ENCODE peak calls at places on chromosomes 1 and 21, in seven cellular contexts. N, D, V, E, I, T and P are unnamed samples.

GRCh38 chr1:201904579-201904978 is 15.9 kb downstream of the SHISA4 start:
- DNase-seq in N (peak), D (no peak), V (no peak), E (no peak), I (peak), T (peak), P (peak)

GRCh38 chr1:29332204-29332603 is 95.9 kb downstream of the PTPRU start:
- DNase-seq in N (no peak), D (no peak), V (peak), E (peak), I (peak), T (peak), P (peak)

GRCh38 chr21:38898422-38899098 is 92.8 kb downstream of the ETS2 start:
- DNase-seq in N (no peak), D (no peak), V (no peak), E (no peak), I (no peak), T (no peak), P (no peak)

GRCh38 chr1:183178490-183178889 is 7.6 kb upstream of the LAMC2 start:
- DNase-seq in N (no peak), D (no peak), V (no peak), E (no peak), I (no peak), T (no peak), P (no peak)

GRCh38 chr1:42206164-42206563 is 41.6 kb upstream of the GUCA2A start:
- DNase-seq in N (no peak), D (no peak), V (no peak), E (no peak), I (no peak), T (no peak), P (no peak)

GRCh38 chr1:156422602-156423091 is 53.6 kb downstream of the RHBG start:
- DNase-seq in N (no peak), D (no peak), V (no peak), E (no peak), I (no peak), T (no peak), P (no peak)

GRCh38 chr21:26888256-26888655 is 43.0 kb upstream of the ADAMTS1 start:
- DNase-seq in N (no peak), D (no peak), V (no peak), E (no peak), I (no peak), T (no peak), P (no peak)

GRCh38 chr21:30984897-30985296 is 53.4 kb downstream of the KRTAP19-8 start:
- DNase-seq in N (no peak), D (no peak), V (no peak), E (no peak), I (no peak), T (no peak), P (no peak)

GRCh38 chr1:65254320-65255087 is 54.8 kb upstream of the DNAJC6 start:
- DNase-seq in N (peak), D (peak), V (peak), E (peak), I (peak), T (peak), P (peak)

DNA sequence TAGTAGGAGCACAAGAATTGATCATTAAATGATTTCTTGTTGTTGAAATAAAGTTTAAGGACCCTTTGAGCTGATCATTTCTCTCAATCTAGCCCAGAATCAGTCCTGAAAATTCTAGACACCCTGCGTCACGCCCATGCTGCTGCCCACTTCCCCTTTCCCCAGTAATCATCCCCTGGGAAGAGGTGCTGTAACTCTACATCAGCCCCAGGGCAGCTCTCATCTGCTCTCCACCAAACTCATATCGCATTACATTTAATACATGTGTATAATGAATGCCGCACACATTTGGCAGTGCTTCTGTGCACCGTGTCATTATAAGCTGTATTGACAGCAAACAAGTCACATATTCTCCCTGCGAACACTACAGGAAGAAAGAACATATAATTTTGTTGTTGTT is 539.7 kb upstream of the DAB1 start:
- DNase-seq in N (no peak), D (no peak), V (no peak), E (no peak), I (no peak), T (no peak), P (no peak)
- TF ChIP-seq CTCF in N (no peak), D (no peak), V (no peak), E (no peak), I (no peak), T (no peak), P (no peak)

GRCh38 chr1:61081135-61081636 is 1.2 kb upstream of the NFIA start:
- DNase-seq in N (no peak), D (no peak), V (no peak), E (no peak), I (peak), T (no peak), P (no peak)

GRCh38 chr1:61080408-61081134 is 1.8 kb upstream of the NFIA start:
- DNase-seq in N (no peak), D (no peak), V (no peak), E (no peak), I (peak), T (no peak), P (no peak)

GRCh38 chr1:61079276-61079897 is 3.0 kb upstream of the NFIA start:
- DNase-seq in N (no peak), D (no peak), V (no peak), E (no peak), I (peak), T (no peak), P (no peak)

GRCh38 chr1:61078611-61079010 is 3.8 kb upstream of the NFIA start:
- DNase-seq in N (no peak), D (no peak), V (no peak), E (no peak), I (peak), T (no peak), P (no peak)

GRCh38 chr1:61079898-61080336 is 2.4 kb upstream of the NFIA start:
- DNase-seq in N (peak), D (no peak), V (peak), E (peak), I (peak), T (peak), P (peak)
- TF ChIP-seq CTCF in N (no peak), D (no peak), V (peak), E (no peak), I (peak), T (no peak), P (no peak)

DNA sequence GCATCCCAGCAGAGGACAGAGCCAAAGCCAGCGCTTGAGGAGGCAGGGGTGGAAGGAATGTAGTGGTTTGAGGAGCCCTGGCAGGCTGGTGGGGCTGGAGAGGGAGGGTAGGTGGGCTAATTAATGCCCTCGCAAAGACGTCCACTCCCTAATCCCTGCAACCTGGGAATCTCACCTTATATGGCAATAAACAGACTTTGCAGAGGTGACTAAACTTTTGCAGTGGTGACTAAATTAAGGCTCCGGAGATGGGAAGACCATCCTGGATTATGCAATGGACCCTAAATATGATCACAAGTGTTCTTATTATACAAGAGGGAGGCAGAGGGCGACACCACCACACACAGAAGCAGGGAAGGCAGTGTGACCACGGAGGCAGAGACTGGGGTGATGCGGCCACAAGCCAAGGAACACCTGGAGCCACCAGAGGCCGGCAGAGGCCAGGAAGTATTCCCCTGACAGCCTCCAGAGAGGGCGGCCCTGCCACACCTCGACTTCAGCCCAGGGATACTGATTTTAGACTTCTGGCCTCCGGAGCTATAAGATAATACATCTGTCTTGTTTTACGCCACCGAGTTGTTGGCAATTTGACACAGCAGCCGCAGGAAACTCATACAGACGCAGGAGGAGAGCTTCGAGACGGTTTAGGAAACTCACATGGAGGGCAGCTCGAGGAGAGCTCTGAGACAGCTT is 23.1 kb upstream of the NPPB start:
- DNase-seq in N (no peak), D (no peak), V (no peak), E (no peak), I (no peak), T (no peak), P (no peak)
- TF ChIP-seq CTCF in N (no peak), D (no peak), V (no peak), E (no peak), I (no peak), T (no peak), P (no peak)

GRCh38 chr1:166730299-166730888 is 108.9 kb upstream of the POGK start:
- DNase-seq in N (no peak), D (no peak), V (no peak), E (no peak), I (no peak), T (no peak), P (no peak)
- TF ChIP-seq CTCF in N (no peak), D (no peak), V (no peak), E (no peak), I (no peak), T (no peak), P (no peak)

GRCh38 chr1:192998536-192998935 is 60.6 kb downstream of the UCHL5 start:
- DNase-seq in N (no peak), D (no peak), V (no peak), E (no peak), I (no peak), T (no peak), P (no peak)
- TF ChIP-seq CTCF in N (no peak), D (no peak), V (peak), E (peak), I (peak), T (no peak), P (no peak)

GRCh38 chr1:181482521-181483083 is 715 bp upstream of the CACNA1E start:
- DNase-seq in N (no peak), D (no peak), V (peak), E (peak), I (peak), T (no peak), P (no peak)
- TF ChIP-seq CTCF in N (no peak), D (no peak), V (no peak), E (no peak), I (no peak), T (no peak), P (no peak)